ENCODE peak calls at places on chromosomes 7 and 10, in six cellular contexts. Z is GM10248; M is activated effector memory CD4-positive, alpha-beta T cell treated with Interleukin-2 at 50 U/mL for 16 hours; C is activated CD4-positive, CD25-positive, alpha-beta regulatory T cell; F is NCI-H1417; I is activated T-cell treated with anti-CD3 and anti-CD28 coated beads, Interleukin-2, amount 50 U/mL, for 72 hours. J is an unnamed sample.

GRCh38 chr10:30550967-30551815 is 78.4 kb downstream of the LYZL2 start:
- DNase-seq in I (no peak), Z (no peak), M (no peak), F (no peak), C (no peak), J (no peak)

GRCh38 chr7:23184709-23185354 is 3.0 kb downstream of the NUP42 start:
- DNase-seq in I (no peak), M (no peak), Z (no peak), F (no peak), C (no peak), J (peak)

GRCh38 chr10:8591619-8592018 is 537.1 kb downstream of the GATA3 start:
- DNase-seq in F (no peak), M (no peak), I (no peak), Z (no peak), C (no peak), J (no peak)

GRCh38 chr7:136086712-136087111 is 109.6 kb upstream of the MTPN start:
- DNase-seq in Z (peak), F (no peak), M (no peak), I (no peak), C (no peak), J (peak)

GRCh38 chr7:105738133-105738532 is 138.3 kb downstream of the ATXN7L1 start:
- DNase-seq in M (no peak), I (no peak), F (no peak), Z (no peak), C (no peak), J (no peak)

GRCh38 chr10:96831200-96831866 is 765 bp upstream of the LCOR start:
- DNase-seq in I (no peak), C (no peak), M (no peak), Z (no peak), F (no peak), J (no peak)

GRCh38 chr10:115963848-115964247 is 309.2 kb downstream of the GFRA1 start:
- DNase-seq in Z (no peak), C (no peak), M (no peak), F (no peak), I (no peak), J (no peak)

GRCh38 chr7:136966825-136967224 is 98.4 kb downstream of the CHRM2 start:
- DNase-seq in C (no peak), F (no peak), I (no peak), Z (no peak), M (no peak), J (no peak)

GRCh38 chr10:15744217-15744865 is 24.6 kb upstream of the ITGA8 start:
- DNase-seq in Z (peak), F (peak), I (peak), C (no peak), M (no peak), J (peak)

GRCh38 chr7:100486111-100486636 is 2.4 kb downstream of the NYAP1 start:
- DNase-seq in F (no peak), C (no peak), I (no peak), M (no peak), Z (peak), J (no peak)

GRCh38 chr7:154423219-154423618 is 371.0 kb downstream of the DPP6 start:
- DNase-seq in M (no peak), Z (no peak), I (no peak), C (no peak), F (no peak), J (no peak)

GRCh38 chr7:5582532-5582935 is 158.9 kb upstream of the TNRC18 start:
- DNase-seq in M (no peak), Z (no peak), F (no peak), C (no peak), I (no peak), J (no peak)

GRCh38 chr7:36896956-36897594 is 172.8 kb upstream of the AOAH start:
- DNase-seq in Z (no peak), M (no peak), C (no peak), F (no peak), I (no peak), J (no peak)

GRCh38 chr7:29565982-29566746 is 2.5 kb downstream of the PRR15 start:
- DNase-seq in M (no peak), I (no peak), C (no peak), Z (no peak), F (no peak), J (peak)

GRCh38 chr10:21083861-21084260 is 186.8 kb upstream of the NEBL start:
- DNase-seq in M (no peak), Z (no peak), F (peak), C (no peak), I (no peak), J (peak)

GRCh38 chr7:84258628-84259027 is 64.0 kb upstream of the SEMA3A start:
- DNase-seq in Z (no peak), C (no peak), I (no peak), M (no peak), F (no peak), J (peak)

GRCh38 chr10:5423774-5424173 is 11.4 kb downstream of the NET1 start:
- DNase-seq in I (no peak), F (no peak), Z (no peak), C (no peak), M (no peak), J (no peak)

GRCh38 chr10:123519861-123520260 is 146.3 kb upstream of the GPR26 start:
- DNase-seq in C (no peak), Z (no peak), F (no peak), I (no peak), M (no peak), J (no peak)